ENCODE peak calls at places on chromosomes 6 and 20, in five cellular contexts. Z is ovary, O is NT2/D1, H is hepatocyte, U is GM23248. V is an unnamed sample.

GRCh38 chr6:89411269-89412070 is 603 bp downstream of the RRAGD start:
- DNase-seq in H (peak; percentile 54), O (no peak), Z (peak; percentile 26), U (peak; percentile 54), V (no peak)

GRCh38 chr6:26195924-26196845 is 109.0 kb downstream of the HFE start:
- DNase-seq in H (no peak), U (peak; percentile 52), O (no peak), Z (no peak), V (no peak)

GRCh38 chr6:45445364-45445748 is 67.6 kb upstream of the SUPT3H start:
- DNase-seq in O (no peak), U (no peak), Z (no peak), H (no peak), V (no peak)

GRCh38 chr20:46078954-46079353 is 10.8 kb downstream of the NCOA5 start:
- DNase-seq in Z (no peak), U (no peak), O (no peak), H (no peak), V (no peak)

GRCh38 chr20:60453847-60454246 is 495.6 kb downstream of the CDH26 start:
- DNase-seq in H (no peak), O (peak; percentile 13), Z (no peak), U (no peak), V (no peak)

GRCh38 chr6:85424981-85425380 is 24.9 kb upstream of the NT5E start:
- DNase-seq in H (no peak), O (no peak), Z (no peak), U (no peak), V (no peak)

GRCh38 chr20:23148721-23149570 is 62.8 kb upstream of the CD93 start:
- DNase-seq in H (no peak), Z (no peak), U (no peak), O (no peak), V (no peak)

GRCh38 chr20:18250237-18250636 is 38.1 kb upstream of the ZNF133 start:
- DNase-seq in O (no peak), Z (no peak), H (no peak), U (no peak), V (no peak)

GRCh38 chr6:150144294-150144868 is 1.5 kb downstream of the PPP1R14C start:
- DNase-seq in O (no peak), H (no peak), Z (no peak), U (peak; percentile 51), V (no peak)

GRCh38 chr6:18431581-18431980 is 44.4 kb downstream of the RNF144B start:
- DNase-seq in O (no peak), U (no peak), Z (no peak), H (no peak), V (no peak)

GRCh38 chr20:25282796-25283195 is 34.9 kb downstream of the PYGB start:
- DNase-seq in H (no peak), O (no peak), U (no peak), Z (no peak), V (no peak)

GRCh38 chr6:136324981-136325380 is 35.3 kb upstream of the BCLAF1 start:
- DNase-seq in U (no peak), H (no peak), Z (no peak), O (no peak), V (no peak)

GRCh38 chr20:63706852-63707557 is 771 bp downstream of the ARFRP1 start:
- DNase-seq in H (peak; percentile 72), O (no peak), Z (peak; percentile 34), U (peak; percentile 80), V (no peak)

GRCh38 chr6:21680611-21681010 is 87.1 kb downstream of the SOX4 start:
- DNase-seq in Z (no peak), U (no peak), O (no peak), H (no peak), V (no peak)

GRCh38 chr6:17932362-17932852 is 55.0 kb downstream of the KIF13A start:
- DNase-seq in Z (peak; percentile 22), U (peak; percentile 98), H (peak; percentile 48), O (no peak), V (no peak)

GRCh38 chr20:7760261-7761048 is 179.8 kb downstream of the HAO1 start:
- DNase-seq in H (no peak), O (peak; percentile 15), U (peak; percentile 9), Z (no peak), V (no peak)

GRCh38 chr6:84197708-84198107 is 29.7 kb downstream of the CEP162 start:
- DNase-seq in Z (no peak), O (no peak), U (no peak), H (no peak), V (no peak)

GRCh38 chr20:18380908-18381529 is 85.8 kb downstream of the DZANK1 start:
- DNase-seq in Z (no peak), O (no peak), U (no peak), H (no peak), V (no peak)

GRCh38 chr6:7324520-7324919 is 11.5 kb upstream of the SSR1 start:
- DNase-seq in Z (no peak), O (no peak), H (no peak), U (no peak), V (no peak)

GRCh38 chr6:156976144-156977088 is 199.2 kb downstream of the ARID1B start:
- DNase-seq in O (no peak), H (no peak), Z (no peak), U (peak; percentile 67), V (no peak)

GRCh38 chr6:73180718-73181619 is 44.3 kb downstream of the KHDC1L start:
- DNase-seq in H (peak; percentile 60), O (no peak), U (peak; percentile 82), Z (no peak), V (peak; percentile 63)

GRCh38 chr6:16130437-16130891 is 1.6 kb downstream of the MYLIP start:
- DNase-seq in O (no peak), U (peak; percentile 17), Z (no peak), H (peak; percentile 28), V (no peak)

GRCh38 chr20:60299951-60300350 is 341.7 kb downstream of the CDH26 start:
- DNase-seq in U (no peak), H (no peak), O (no peak), Z (no peak), V (no peak)

GRCh38 chr6:27426045-27426620 is 37.6 kb downstream of the ZNF391 start:
- DNase-seq in U (no peak), O (no peak), H (no peak), Z (no peak), V (no peak)

GRCh38 chr20:3995067-3995748 is 20.1 kb downstream of the RNF24 start:
- DNase-seq in U (peak; percentile 83), O (no peak), H (no peak), Z (no peak), V (no peak)

GRCh38 chr20:39702716-39703349 is 740.7 kb downstream of the DHX35 start:
- DNase-seq in U (no peak), H (no peak), O (no peak), Z (no peak), V (no peak)
- H3K4me1 ChIP-seq in U (no peaks in the 10 kb centered on the region), H (no peaks in the 10 kb centered on the region), O (no peaks in the 10 kb centered on the region), Z (peaks cover 3% of the 10 kb centered on the region), V (no peaks in the 10 kb centered on the region)

DNA sequence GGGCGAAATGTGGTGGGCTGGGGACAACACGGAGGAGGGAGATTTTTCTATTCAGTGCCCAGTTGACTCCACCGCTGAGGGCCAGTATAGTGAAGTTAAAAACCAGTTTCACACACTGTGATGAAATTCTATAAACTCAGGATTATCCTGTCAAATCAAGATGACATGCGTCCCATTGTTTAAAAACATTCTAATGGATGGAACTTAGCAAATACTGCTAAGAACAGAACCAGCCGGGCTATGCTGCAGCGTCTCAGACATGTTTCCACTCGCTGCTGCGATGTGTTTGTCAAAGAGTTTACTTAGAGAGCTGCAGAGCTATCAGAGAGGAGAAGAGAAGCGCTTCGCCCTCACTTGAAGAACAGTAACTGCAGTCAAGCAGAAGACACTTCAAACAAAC is 212.6 kb upstream of the FOXQ1 start:
- DNase-seq in H (no peak), O (no peak), U (no peak), Z (no peak), V (no peak)
- H3K4me3 ChIP-seq in H (no peak overlapping the region), O (no peak overlapping the region), U (no peak overlapping the region), Z (no peak overlapping the region), V (no peak overlapping the region)

GRCh38 chr20:50813801-50814200 is 18.9 kb downstream of the BCAS4 start:
- DNase-seq in H (no peak), O (no peak), U (no peak), Z (no peak), V (no peak)
- H3K4me1 ChIP-seq in H (peaks cover 11% of the 10 kb centered on the region), O (peaks cover 4% of the 10 kb centered on the region), U (peaks cover 16% of the 10 kb centered on the region), Z (peaks cover 5% of the 10 kb centered on the region), V (no peaks in the 10 kb centered on the region)

GRCh38 chr20:57831992-57832585 is 122.3 kb upstream of the PMEPA1 start:
- DNase-seq in Z (no peak), H (no peak), O (no peak), U (no peak), V (no peak)
- H3K4me3 ChIP-seq in Z (no peak overlapping the region), H (no peak overlapping the region), O (no peak overlapping the region), U (no peak overlapping the region), V (no peak overlapping the region)

GRCh38 chr6:2962636-2963035 is 8.7 kb downstream of the SERPINB6 start:
- DNase-seq in U (no peak), Z (no peak), O (no peak), H (no peak), V (no peak)
- H3K4me1 ChIP-seq in U (peaks cover 18% of the 10 kb centered on the region), Z (peaks cover 7% of the 10 kb centered on the region), O (peaks cover 15% of the 10 kb centered on the region), H (peaks cover 29% of the 10 kb centered on the region), V (peaks cover 27% of the 10 kb centered on the region)

GRCh38 chr6:166997768-166998255 is 1.4 kb upstream of the CEP43 start:
- DNase-seq in U (peak; percentile 92), H (peak; percentile 84), Z (peak; percentile 45), O (peak; percentile 46), V (peak; percentile 56)

GRCh38 chr6:166998256-166999144 is 697 bp upstream of the CEP43 start:
- DNase-seq in O (no peak), U (peak; percentile 63), Z (peak; percentile 22), H (peak; percentile 39), V (no peak)

GRCh38 chr6:166999845-167000253 is 652 bp downstream of the CEP43 start:
- DNase-seq in Z (no peak), O (no peak), U (peak; percentile 52), H (peak; percentile 64), V (no peak)

GRCh38 chr6:166999145-166999844 is at the start of gene CEP43:
- DNase-seq in H (peak; percentile 98), U (peak; percentile 99), Z (peak; percentile 96), O (peak; percentile 82), V (peak; percentile 78)

GRCh38 chr6:167000759-167001158 is 1.6 kb downstream of the CEP43 start:
- DNase-seq in U (no peak), Z (no peak), H (no peak), O (no peak), V (no peak)
- H3K4me3 ChIP-seq in U (peak overlapping the region; percentile 83), Z (no peak overlapping the region), H (no peak overlapping the region), O (peak overlapping the region; percentile 88), V (peak overlapping the region; percentile 86)

V was measured in Panc1.